ENCODE peak calls at places on chromosome 14, in four cellular contexts. A, M, Y and N are unnamed samples.

GRCh38 chr14:32601908-32602307 is 272.8 kb downstream of the AKAP6 start:
- DNase-seq in A (no peak), M (no peak), Y (no peak), N (no peak)

GRCh38 chr14:103216857-103217256 is 93.6 kb downstream of the TNFAIP2 start:
- DNase-seq in A (peak; percentile 38), M (no peak), Y (no peak), N (no peak)

GRCh38 chr14:70856851-70857498 is 47.7 kb upstream of the MAP3K9 start:
- DNase-seq in A (no peak), M (peak; percentile 96), Y (no peak), N (peak; percentile 76)

GRCh38 chr14:80485764-80486163 is 274.5 kb upstream of the DIO2 start:
- DNase-seq in A (no peak), M (peak; percentile 63), Y (no peak), N (no peak)

GRCh38 chr14:35159742-35160409 is 37.5 kb downstream of the PRORP start:
- DNase-seq in A (no peak), M (peak; percentile 97), Y (no peak), N (peak; percentile 72)

GRCh38 chr14:29320261-29320660 is 553.7 kb downstream of the FOXG1 start:
- DNase-seq in A (no peak), M (peak; percentile 51), Y (no peak), N (peak; percentile 38)

GRCh38 chr14:65483647-65484046 is 71.1 kb downstream of the FUT8 start:
- DNase-seq in A (no peak), M (peak; percentile 14), Y (no peak), N (no peak)

GRCh38 chr14:25042362-25043299 is 7.3 kb downstream of the STXBP6 start:
- DNase-seq in A (no peak), M (peak; percentile 68), Y (peak; percentile 24), N (no peak)

GRCh38 chr14:95273041-95273978 is 46.4 kb downstream of the CLMN start:
- DNase-seq in A (no peak), M (no peak), Y (no peak), N (peak; percentile 92)
- H3K9ac ChIP-seq in A (no peak overlapping the region), M (no peak overlapping the region), Y (no peak overlapping the region), N (no peak overlapping the region)

GRCh38 chr14:22980672-22981089 is 1.7 kb downstream of the AJUBA start:
- DNase-seq in A (peak; percentile 60), M (peak; percentile 32), Y (peak; percentile 74), N (peak; percentile 46)
- H3K4ac ChIP-seq in A (no peak overlapping the region), M (peak overlapping the region; percentile 98), Y (no peak overlapping the region), N (peak overlapping the region; percentile 98)

DNA sequence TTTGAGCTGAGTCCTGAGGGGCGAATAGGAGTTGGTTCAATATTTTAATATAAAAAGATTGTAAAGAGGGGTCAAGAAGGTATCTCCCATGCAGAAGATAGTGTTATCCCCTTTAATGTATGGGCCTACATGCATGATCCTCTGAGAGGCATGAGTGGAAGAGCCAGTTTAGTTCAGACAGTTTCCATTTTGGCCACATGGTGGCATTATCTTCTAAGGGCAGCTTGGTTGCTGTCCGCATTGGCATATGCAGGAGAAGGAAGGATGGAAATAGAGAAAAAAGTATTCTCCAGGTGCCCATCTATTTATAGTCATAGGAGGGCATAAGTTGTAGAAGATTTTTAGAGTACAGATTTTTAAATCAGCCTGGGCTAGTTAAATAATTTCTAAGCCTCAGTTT is 5.4 kb downstream of the SAMD4A start:
- DNase-seq in A (peak; percentile 60), M (no peak), Y (no peak), N (peak; percentile 84)
- H2AFZ ChIP-seq in A (no peak overlapping the region), M (no peak overlapping the region), Y (no peak overlapping the region), N (no peak overlapping the region)

GRCh38 chr14:56221392-56222128 is 103.3 kb downstream of the PELI2 start:
- DNase-seq in A (no peak), M (no peak), Y (no peak), N (no peak)
- H3K9ac ChIP-seq in A (no peak overlapping the region), M (no peak overlapping the region), Y (no peak overlapping the region), N (no peak overlapping the region)

DNA sequence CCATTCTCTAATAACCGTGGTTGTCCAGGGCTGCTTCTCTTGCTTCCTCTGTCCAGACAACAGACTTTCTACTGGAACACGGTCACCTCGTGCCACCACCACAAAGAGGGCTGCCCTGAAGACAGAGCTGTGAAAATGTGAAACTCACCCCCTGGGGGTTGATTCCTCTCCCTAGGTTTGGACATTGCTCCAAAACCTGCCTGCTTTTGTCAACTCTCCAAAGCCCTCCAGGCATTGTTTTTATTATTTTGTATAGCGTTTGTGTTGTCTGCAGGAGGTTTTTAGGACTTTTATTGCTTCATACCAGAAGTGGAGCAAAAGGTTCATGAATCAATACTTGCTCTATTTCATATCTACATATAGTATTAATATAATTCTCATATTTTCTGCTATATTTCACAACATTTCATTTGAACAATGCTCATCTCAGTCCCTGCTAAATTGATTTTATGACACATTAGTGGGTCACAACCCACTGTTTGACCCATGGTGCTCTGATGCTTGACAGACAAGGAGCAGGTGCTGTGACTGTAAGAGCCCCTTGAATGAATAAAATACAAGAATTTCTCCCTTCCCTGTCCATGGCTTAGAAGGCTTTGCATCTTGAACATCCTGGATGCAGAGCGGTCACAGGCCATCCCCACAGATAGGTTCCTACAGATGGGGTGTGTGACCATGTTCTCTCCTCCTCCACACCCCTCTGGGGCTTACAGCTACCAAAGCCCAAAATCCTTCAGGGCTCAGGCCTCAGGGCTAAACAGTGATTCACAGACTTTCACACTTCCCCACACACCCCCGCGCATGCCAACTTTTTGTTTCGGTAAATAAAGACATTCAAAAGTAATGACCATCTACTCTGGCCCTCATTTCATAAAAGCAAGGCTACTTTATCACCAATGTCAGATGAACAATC is 20.6 kb upstream of the EML1 start:
- DNase-seq in A (no peak), M (no peak), Y (no peak), N (no peak)
- H3K4ac ChIP-seq in A (no peak overlapping the region), M (no peak overlapping the region), Y (no peak overlapping the region), N (no peak overlapping the region)

DNA sequence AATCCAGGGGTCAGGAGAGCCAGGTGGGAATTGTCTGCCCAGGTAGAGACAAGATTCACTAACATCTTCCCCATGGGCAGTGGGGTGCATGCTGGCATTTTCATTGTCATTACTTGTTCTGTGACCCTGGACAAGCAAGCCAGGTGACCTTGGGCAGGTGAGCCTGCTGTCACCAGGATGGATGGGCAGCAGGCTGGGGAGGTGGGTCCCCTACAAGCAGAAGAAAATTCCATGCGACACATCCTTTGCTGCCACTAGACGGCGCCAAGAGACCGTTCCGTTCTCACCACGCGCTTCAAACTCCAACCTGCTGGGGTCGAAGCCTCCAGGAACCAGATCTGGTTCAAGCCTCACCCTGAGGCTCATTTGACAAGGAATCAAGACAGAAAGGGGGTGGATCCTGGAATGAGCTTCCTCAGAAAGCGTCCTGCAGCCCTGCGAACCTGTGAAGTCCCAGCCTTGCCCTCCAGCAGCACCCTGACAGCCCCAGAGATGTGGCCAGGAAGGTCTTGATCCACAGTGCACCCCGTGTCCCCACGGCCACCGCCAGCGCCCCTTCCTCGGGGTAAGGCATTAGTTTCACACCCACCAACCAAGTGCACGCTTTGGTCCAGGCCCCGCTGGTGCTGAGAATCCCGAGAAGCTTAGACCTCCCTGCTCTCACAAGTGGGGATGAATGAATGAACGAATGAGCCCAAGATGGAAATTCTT is 3.2 kb upstream of the DYNC1H1 start:
- DNase-seq in A (peak; percentile 89), M (peak; percentile 76), Y (peak; percentile 70), N (peak; percentile 75)
- H2AFZ ChIP-seq in A (no peak overlapping the region), M (peak overlapping the region; percentile 74), Y (peak overlapping the region; percentile 81), N (no peak overlapping the region)